ENCODE peak calls at places on chromosomes 3 and 15, in nine cellular contexts. X is HTR-8/SVneo; F is H7; A is GM23338; P is ovary; L is naive thymus-derived CD4-positive, alpha-beta T cell; V is GF-D8; H is OCI-M1; J is Daoy. G is an unnamed sample.
A peak's percentile ranks its signal among the peaks of the same experiment; 100 is the strongest.

GRCh38 chr3:47617061-47618010 is 38.7 kb upstream of the CSPG5 start:
- DNase-seq in X (no peak), F (no peak), A (no peak), P (no peak), L (no peak), V (no peak), H (no peak), J (peak; percentile 41), G (no peak)

GRCh38 chr3:186636536-186636935 is 3.7 kb upstream of the FETUB start:
- DNase-seq in X (no peak), F (no peak), A (no peak), P (no peak), L (no peak), V (no peak), H (no peak), J (no peak), G (no peak)

GRCh38 chr15:43253431-43254403 is 13.0 kb downstream of the TGM5 start:
- DNase-seq in X (no peak), F (no peak), A (no peak), P (no peak), L (no peak), V (no peak), H (no peak), J (peak; percentile 90), G (no peak)

GRCh38 chr15:42128476-42128875 is 28.0 kb downstream of the PLA2G4F start:
- DNase-seq in X (no peak), F (no peak), A (no peak), P (no peak), L (no peak), V (no peak), H (no peak), J (no peak), G (no peak)

GRCh38 chr3:7568526-7569184 is 707.7 kb downstream of the GRM7 start:
- DNase-seq in X (no peak), F (no peak), A (no peak), P (no peak), L (no peak), V (no peak), H (no peak), J (no peak), G (no peak)

GRCh38 chr3:71358243-71358642 is 225.3 kb downstream of the FOXP1 start:
- DNase-seq in X (no peak), F (no peak), A (no peak), P (no peak), L (no peak), V (no peak), H (no peak), J (no peak), G (no peak)

GRCh38 chr15:68062214-68062613 is 8.1 kb downstream of the PIAS1 start:
- DNase-seq in X (no peak), F (no peak), A (no peak), P (no peak), L (no peak), V (no peak), H (no peak), J (no peak), G (no peak)

GRCh38 chr3:177830411-177830849 is 633.1 kb upstream of the TBL1XR1 start:
- DNase-seq in X (no peak), F (no peak), A (no peak), P (no peak), L (no peak), V (no peak), H (no peak), J (peak; percentile 77), G (no peak)

GRCh38 chr3:169965562-169965961 is 1.0 kb upstream of the SEC62 start:
- DNase-seq in X (no peak), F (no peak), A (no peak), P (no peak), L (no peak), V (no peak), H (no peak), J (no peak), G (no peak)

GRCh38 chr15:68693071-68693470 is 114.3 kb downstream of the CORO2B start:
- DNase-seq in X (peak; percentile 43), F (no peak), A (no peak), P (no peak), L (no peak), V (no peak), H (peak; percentile 2), J (no peak), G (peak; percentile 51)

GRCh38 chr15:98628216-98628615 is 20.1 kb upstream of the IGF1R start:
- DNase-seq in X (no peak), F (no peak), A (no peak), P (no peak), L (no peak), V (no peak), H (no peak), J (no peak), G (no peak)

GRCh38 chr3:124520970-124521369 is 209.3 kb upstream of the UMPS start:
- DNase-seq in X (no peak), F (no peak), A (no peak), P (no peak), L (no peak), V (no peak), H (no peak), J (peak; percentile 24), G (no peak)

GRCh38 chr3:129424185-129424841 is 4.1 kb downstream of the EFCAB12 start:
- DNase-seq in X (no peak), F (no peak), A (no peak), P (no peak), L (no peak), V (peak; percentile 53), H (peak; percentile 94), J (no peak), G (peak; percentile 94)

GRCh38 chr15:57026016-57026602 is 107.7 kb downstream of the TCF12 start:
- DNase-seq in X (no peak), F (no peak), A (no peak), P (no peak), L (no peak), V (no peak), H (no peak), J (no peak), G (no peak)

GRCh38 chr3:65828706-65829105 is 210.0 kb downstream of the MAGI1 start:
- DNase-seq in X (no peak), F (peak; percentile 8), A (peak; percentile 47), P (no peak), L (no peak), V (no peak), H (no peak), J (peak; percentile 84), G (no peak)

GRCh38 chr3:133276594-133276993 is 123.3 kb upstream of the BFSP2 start:
- DNase-seq in X (no peak), F (no peak), A (peak; percentile 60), P (no peak), L (no peak), V (no peak), H (no peak), J (no peak), G (no peak)

GRCh38 chr15:37103475-37104071 is 3.2 kb upstream of the MEIS2 start:
- DNase-seq in X (no peak), F (no peak), A (no peak), P (peak; percentile 33), L (no peak), V (no peak), H (no peak), J (no peak), G (no peak)

GRCh38 chr3:8727793-8728517 is 5.6 kb upstream of the CAV3 start:
- DNase-seq in X (no peak), F (no peak), A (no peak), P (no peak), L (no peak), V (no peak), H (no peak), J (no peak), G (no peak)

GRCh38 chr15:101521563-101521962 is 32.1 kb upstream of the PCSK6 start:
- DNase-seq in X (no peak), F (no peak), A (no peak), P (no peak), L (no peak), V (peak; percentile 95), H (peak; percentile 54), J (no peak), G (peak; percentile 74)

GRCh38 chr3:4897765-4898453 is 81.3 kb upstream of the BHLHE40 start:
- DNase-seq in X (no peak), F (no peak), A (no peak), P (no peak), L (no peak), V (no peak), H (no peak), J (no peak), G (no peak)

GRCh38 chr3:165800970-165801369 is 36.3 kb downstream of the BCHE start:
- DNase-seq in X (no peak), F (no peak), A (no peak), P (no peak), L (no peak), V (no peak), H (no peak), J (no peak), G (no peak)

GRCh38 chr15:92614791-92615785 is 40.5 kb downstream of the FAM174B start:
- DNase-seq in X (no peak), F (no peak), A (no peak), P (no peak), L (no peak), V (no peak), H (no peak), J (no peak), G (no peak)

GRCh38 chr3:135238201-135238600 is 443.1 kb downstream of the EPHB1 start:
- DNase-seq in X (no peak), F (no peak), A (no peak), P (no peak), L (no peak), V (no peak), H (no peak), J (no peak), G (no peak)

GRCh38 chr15:69105451-69105985 is 54.9 kb upstream of the GLCE start:
- DNase-seq in X (no peak), F (no peak), A (no peak), P (no peak), L (no peak), V (no peak), H (no peak), J (no peak), G (no peak)

GRCh38 chr3:51024765-51025681 is 350.3 kb downstream of the DOCK3 start:
- DNase-seq in X (no peak), F (no peak), A (peak; percentile 3), P (no peak), L (peak; percentile 81), V (no peak), H (peak; percentile 45), J (peak; percentile 22), G (peak; percentile 0)

GRCh38 chr15:82086243-82086995 is 40.6 kb upstream of the MEX3B start:
- DNase-seq in X (no peak), F (no peak), A (no peak), P (no peak), L (no peak), V (no peak), H (no peak), J (no peak), G (no peak)

GRCh38 chr3:170953229-170953628 is 44.8 kb upstream of the EIF5A2 start:
- DNase-seq in X (no peak), F (no peak), A (no peak), P (no peak), L (no peak), V (no peak), H (no peak), J (no peak), G (no peak)

GRCh38 chr3:104578558-104578957 is 788.2 kb upstream of the ALCAM start:
- DNase-seq in X (no peak), F (no peak), A (peak; percentile 47), P (no peak), L (no peak), V (no peak), H (peak; percentile 1), J (no peak), G (no peak)

G was measured in Kasumi-1.